ENCODE peak calls at places on chromosomes 11 and 22, in five cellular contexts. T is stimulated activated CD4-positive, alpha-beta T cell treated with anti-CD3 and anti-CD28 coated beads, Interleukin-4, amount 100 ng/mL, for 48 hours; B is posterior cingulate gyrus; G is kidney; L is EH. D is an unnamed sample.

GRCh38 chr11:5234390-5234834 is at the start of gene HBD:
- DNase-seq in T (no peak), L (peak), B (no peak), G (no peak), D (no peak)

GRCh38 chr11:61596990-61597389 is 16.1 kb upstream of the SYT7 start:
- DNase-seq in B (no peak), G (no peak), T (no peak), L (no peak), D (no peak)

GRCh38 chr11:133712235-133712634 is 133.1 kb downstream of the SPATA19 start:
- DNase-seq in B (no peak), T (no peak), G (no peak), L (no peak), D (no peak)

GRCh38 chr11:124676386-124676785 is 2.7 kb downstream of the SPA17 start:
- DNase-seq in G (no peak), T (no peak), B (no peak), L (peak), D (no peak)

GRCh38 chr22:32473388-32473952 is 1.1 kb upstream of the FBXO7 start:
- DNase-seq in G (no peak), B (no peak), T (no peak), L (peak), D (peak)

GRCh38 chr11:85694385-85694980 is 8.5 kb upstream of the CCDC89 start:
- DNase-seq in T (no peak), L (peak), B (no peak), G (no peak), D (no peak)

GRCh38 chr11:119195680-119196079 is 10.4 kb downstream of the NHERF4 start:
- DNase-seq in T (no peak), L (peak), G (no peak), B (no peak), D (no peak)

GRCh38 chr11:114314096-114314495 is 17.9 kb downstream of the NNMT start:
- DNase-seq in B (no peak), G (no peak), L (no peak), T (no peak), D (no peak)

GRCh38 chr22:19694696-19695095 is 19.6 kb upstream of the SEPTIN5 start:
- DNase-seq in B (no peak), T (no peak), L (no peak), G (no peak), D (no peak)

GRCh38 chr22:30425616-30426394 is at the start of gene MTFP1:
- DNase-seq in L (peak), T (peak), B (peak), G (peak), D (peak)

GRCh38 chr11:34585870-34586654 is 34.8 kb upstream of the EHF start:
- DNase-seq in T (no peak), B (no peak), L (peak), G (no peak), D (peak)

GRCh38 chr11:91967018-91967715 is 257.5 kb upstream of the FAT3 start:
- DNase-seq in B (no peak), T (no peak), G (no peak), L (no peak), D (no peak)

GRCh38 chr22:19287889-19288288 is 3.6 kb downstream of the CLTCL1 start:
- DNase-seq in T (no peak), L (peak), G (no peak), B (no peak), D (no peak)

GRCh38 chr22:44542561-44543222 is 44.7 kb upstream of the RTL6 start:
- DNase-seq in L (no peak), B (no peak), G (no peak), T (no peak), D (no peak)

GRCh38 chr11:132520199-132520598 is 1012.1 kb downstream of the OPCML start:
- DNase-seq in L (peak), G (no peak), T (no peak), B (no peak), D (no peak)

GRCh38 chr11:35111171-35112055 is 27.6 kb upstream of the CD44 start:
- DNase-seq in T (no peak), B (no peak), L (peak), G (no peak), D (no peak)

GRCh38 chr11:74726547-74727182 is 4.6 kb downstream of the CHRDL2 start:
- DNase-seq in L (peak), B (peak), T (peak), G (peak), D (peak)

GRCh38 chr11:61082931-61083531 is 19.3 kb upstream of the CD5 start:
- DNase-seq in G (no peak), L (no peak), T (no peak), B (no peak), D (no peak)

GRCh38 chr11:78646564-78647185 is 72.0 kb upstream of the NARS2 start:
- DNase-seq in T (peak), G (no peak), L (peak), B (no peak), D (no peak)

GRCh38 chr22:38925571-38926041 is 31.8 kb upstream of the APOBEC3A start:
- DNase-seq in G (no peak), L (peak), B (no peak), T (no peak), D (no peak)

GRCh38 chr11:96000064-96000463 is 76.2 kb upstream of the MTMR2 start:
- DNase-seq in G (no peak), B (no peak), L (no peak), T (no peak), D (no peak)

GRCh38 chr22:38007330-38007902 is 23.1 kb upstream of the SOX10 start:
- DNase-seq in L (no peak), G (no peak), B (no peak), T (no peak), D (no peak)

GRCh38 chr11:60428517-60428916 is 855 bp upstream of the MS4A5 start:
- DNase-seq in T (no peak), L (no peak), B (no peak), G (no peak), D (no peak)

GRCh38 chr22:49307071-49307830 is 520.4 kb downstream of the BRD1 start:
- DNase-seq in B (no peak), L (no peak), G (peak), T (no peak), D (no peak)

GRCh38 chr11:1830500-1831223 is 4.1 kb upstream of the SYT8 start:
- DNase-seq in G (peak), L (no peak), B (no peak), T (no peak), D (no peak)

GRCh38 chr11:128476729-128477128 is 110.6 kb downstream of the ETS1 start:
- DNase-seq in B (no peak), T (no peak), L (no peak), G (no peak), D (no peak)

GRCh38 chr11:30216534-30216933 is 14.3 kb upstream of the FSHB start:
- DNase-seq in B (no peak), T (no peak), G (no peak), L (no peak), D (no peak)

GRCh38 chr22:35352214-35353111 is 28.4 kb upstream of the HMOX1 start:
- DNase-seq in T (peak), L (no peak), G (peak), B (peak), D (no peak)

GRCh38 chr11:15117751-15118150 is 3.0 kb downstream of the INSC start:
- DNase-seq in T (no peak), G (no peak), L (no peak), B (no peak), D (peak)

GRCh38 chr22:37186228-37186996 is 1.6 kb downstream of the C1QTNF6 start:
- DNase-seq in B (no peak), L (peak), T (no peak), G (peak), D (no peak)

GRCh38 chr22:48578138-48579034 is 1249.3 kb downstream of the BRD1 start:
- DNase-seq in L (no peak), G (peak), B (peak), T (no peak), D (peak)

GRCh38 chr22:19892925-19893324 is 38.3 kb upstream of the GNB1L start:
- DNase-seq in T (no peak), G (no peak), B (no peak), L (no peak), D (no peak)

GRCh38 chr11:921921-922678 is 3.6 kb upstream of the AP2A2 start:
- DNase-seq in T (no peak), L (no peak), G (no peak), B (no peak), D (no peak)

GRCh38 chr22:24588370-24588755 is 4.5 kb downstream of the LRRC75B start:
- DNase-seq in G (peak), T (no peak), B (peak), L (no peak), D (peak)

GRCh38 chr22:26592368-26593015 is 2.6 kb upstream of the TPST2 start:
- DNase-seq in G (no peak), L (no peak), T (no peak), B (no peak), D (no peak)

GRCh38 chr11:76185511-76185910 is 20.8 kb downstream of the WNT11 start:
- DNase-seq in T (no peak), L (no peak), B (no peak), G (no peak), D (no peak)

GRCh38 chr11:110759972-110760381 is 47.7 kb upstream of the ARHGAP20 start:
- DNase-seq in T (no peak), B (no peak), L (peak), G (no peak), D (no peak)

GRCh38 chr11:86799680-86800075 is 664 bp upstream of the PRSS23 start:
- DNase-seq in L (no peak), T (no peak), G (peak), B (no peak), D (no peak)

D was measured in frontal cortex.